ENCODE peak calls at places on chromosomes 12 and 14, in four cellular contexts. O is HepG2, K is K562, J is GM12878. D is an unnamed sample. For H3K79me2, the result is how much of the 10 kb centered on the place peaks cover.

GRCh38 chr12:86376052-86376451 is 119.9 kb upstream of the MGAT4C start:
- DNase-seq in O (peak), K (no peak), J (no peak), D (peak)

GRCh38 chr12:27193106-27193505 is 51.0 kb upstream of the STK38L start:
- DNase-seq in O (no peak), K (no peak), J (no peak), D (no peak)

GRCh38 chr12:50187084-50187900 is 20.1 kb upstream of the CERS5 start:
- DNase-seq in O (no peak), K (no peak), J (peak), D (no peak)

GRCh38 chr14:64828096-64828495 is 51.6 kb downstream of the SPTB start:
- DNase-seq in O (no peak), K (no peak), J (no peak), D (no peak)

GRCh38 chr14:77988096-77988870 is 181.9 kb upstream of the NRXN3 start:
- DNase-seq in O (no peak), K (no peak), J (no peak), D (no peak)

GRCh38 chr14:32021341-32021740 is 55.8 kb upstream of the ARHGAP5 start:
- DNase-seq in O (no peak), K (no peak), J (no peak), D (no peak)

GRCh38 chr12:90253674-90254181 is 545.1 kb upstream of the ATP2B1 start:
- DNase-seq in O (no peak), K (no peak), J (peak), D (peak)

GRCh38 chr14:22972313-22972930 is 9.9 kb downstream of the AJUBA start:
- DNase-seq in O (no peak), K (no peak), J (no peak), D (no peak)

GRCh38 chr14:72644038-72644437 is 249.9 kb downstream of the DPF3 start:
- DNase-seq in O (no peak), K (no peak), J (no peak), D (no peak)

GRCh38 chr14:69572634-69573135 is 2.0 kb downstream of the CCDC177 start:
- DNase-seq in O (no peak), K (no peak), J (no peak), D (no peak)

GRCh38 chr12:60255044-60255443 is 659.2 kb downstream of the SLC16A7 start:
- DNase-seq in O (no peak), K (no peak), J (no peak), D (no peak)

GRCh38 chr12:116199160-116199559 is 78.3 kb downstream of the MED13L start:
- DNase-seq in O (no peak), K (no peak), J (no peak), D (no peak)

GRCh38 chr14:74684444-74684843 is 28.4 kb downstream of the AREL1 start:
- DNase-seq in O (no peak), K (no peak), J (peak), D (no peak)

GRCh38 chr12:1306096-1306495 is 288.3 kb downstream of the FBXL14 start:
- DNase-seq in O (no peak), K (no peak), J (no peak), D (no peak)

GRCh38 chr12:125288931-125289928 is 224.0 kb downstream of the AACS start:
- DNase-seq in O (no peak), K (no peak), J (no peak), D (no peak)

GRCh38 chr12:67698711-67699603 is 50.4 kb downstream of the DYRK2 start:
- DNase-seq in O (no peak), K (no peak), J (peak), D (no peak)

GRCh38 chr14:100653409-100653808 is 66.2 kb upstream of the BEGAIN start:
- DNase-seq in O (no peak), K (peak), J (no peak), D (peak)

GRCh38 chr12:47757840-47758583 is 668 bp downstream of the RAPGEF3 start:
- DNase-seq in O (no peak), K (no peak), J (no peak), D (no peak)

GRCh38 chr12:95820096-95820703 is 29.6 kb upstream of the NTN4 start:
- DNase-seq in O (peak), K (peak), J (no peak), D (peak)

GRCh38 chr12:104930388-104931326 is 27.4 kb downstream of the SLC41A2 start:
- DNase-seq in O (peak), K (no peak), J (peak), D (no peak)

GRCh38 chr14:54622189-54622958 is 55.4 kb downstream of the SAMD4A start:
- DNase-seq in O (no peak), K (no peak), J (peak), D (no peak)

GRCh38 chr14:102457491-102457890 is 52.1 kb downstream of the ANKRD9 start:
- DNase-seq in O (no peak), K (no peak), J (no peak), D (no peak)

GRCh38 chr12:20950248-20950647 is 139.7 kb downstream of the SLCO1B3 start:
- DNase-seq in O (peak), K (peak), J (peak), D (peak)

GRCh38 chr12:120534703-120535655 is 823 bp downstream of the RNF10 start:
- DNase-seq in O (no peak), K (peak), J (no peak), D (peak)

GRCh38 chr12:38056701-38057689 is 259.6 kb upstream of the ALG10B start:
- DNase-seq in O (no peak), K (no peak), J (no peak), D (no peak)

GRCh38 chr12:46964496-46965098 is 114.8 kb upstream of the PCED1B start:
- DNase-seq in O (no peak), K (no peak), J (no peak), D (no peak)

GRCh38 chr14:58151264-58151700 is 731 bp downstream of the ARMH4 start:
- DNase-seq in O (peak), K (no peak), J (no peak), D (peak)

GRCh38 chr12:55515696-55516095 is 23.5 kb downstream of the OR6C68 start:
- DNase-seq in O (peak), K (peak), J (no peak), D (no peak)

GRCh38 chr14:93286212-93286890 is 46.5 kb downstream of the BTBD7 start:
- DNase-seq in O (no peak), K (no peak), J (no peak), D (no peak)
- H3K79me2 ChIP-seq in O (under half), K (under half), J (under half), D (under half)

GRCh38 chr12:105942316-105942715 is 196.4 kb downstream of the NUAK1 start:
- DNase-seq in O (no peak), K (no peak), J (no peak), D (no peak)
- TF ChIP-seq REST in O (no peak), K (no peak), J (no peak), D (no peak)

DNA sequence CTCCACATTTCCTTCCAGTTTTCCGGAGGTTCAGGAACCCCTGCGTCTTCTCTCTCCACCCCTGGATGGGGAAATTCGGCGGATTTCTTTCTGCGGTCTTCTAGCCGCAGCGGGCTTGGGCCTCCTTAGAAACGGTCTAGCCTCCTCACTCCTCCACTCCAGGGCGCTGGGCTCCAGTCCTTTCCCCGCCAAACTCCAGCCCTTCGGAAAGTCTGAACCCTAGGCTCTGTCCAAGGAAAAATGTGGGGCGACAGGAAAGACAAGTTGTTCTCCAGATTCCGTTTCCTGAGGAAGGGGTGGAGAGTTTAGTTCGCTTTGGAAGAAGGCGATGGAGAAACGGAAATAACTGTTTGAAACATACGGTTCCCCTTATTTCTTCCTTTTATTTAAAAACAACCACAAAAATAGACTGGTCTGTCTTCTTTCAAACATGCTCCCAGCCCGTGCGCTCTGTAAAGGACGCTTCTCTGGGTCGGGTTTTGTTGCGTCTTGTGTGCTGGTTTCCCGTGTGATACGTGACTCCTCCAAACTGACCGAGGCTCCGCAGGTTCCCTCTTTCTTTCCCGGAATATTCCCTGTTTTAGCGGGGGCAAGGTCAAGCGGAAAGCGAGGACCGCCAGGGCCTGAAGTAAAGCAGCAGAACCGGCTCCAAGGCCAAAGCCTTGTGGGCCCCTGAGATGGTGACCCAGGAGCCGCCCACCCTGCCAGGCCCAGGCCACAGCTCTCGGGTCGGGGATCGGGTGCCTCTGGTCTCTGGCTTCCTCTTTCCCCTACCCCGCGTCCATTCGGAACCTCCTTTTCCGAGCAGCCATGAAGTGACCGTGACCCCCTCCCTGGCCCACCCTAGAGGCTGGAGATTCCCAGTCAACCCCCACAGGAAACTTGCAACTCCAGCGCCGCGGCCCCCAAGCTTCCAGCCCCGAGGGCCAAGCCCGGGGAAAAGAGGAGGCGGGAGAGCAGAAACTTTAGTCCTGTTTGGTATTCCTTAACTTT is 1.1 kb upstream of the HOXC10 start:
- DNase-seq in O (no peak), K (no peak), J (no peak), D (no peak)
- H3K79me2 ChIP-seq in O (under half), K (under half), J (under half), D (under half)

GRCh38 chr14:59189822-59190368 is 1.4 kb downstream of the DAAM1 start:
- DNase-seq in O (peak), K (peak), J (peak), D (peak)

GRCh38 chr14:59189281-59189821 is 884 bp downstream of the DAAM1 start:
- DNase-seq in O (no peak), K (peak), J (no peak), D (peak)

GRCh38 chr14:59187802-59188460 is 536 bp upstream of the DAAM1 start:
- DNase-seq in O (no peak), K (peak), J (no peak), D (peak)

GRCh38 chr14:59190372-59190771 is 1.9 kb downstream of the DAAM1 start:
- DNase-seq in O (peak), K (peak), J (no peak), D (peak)

DNA sequence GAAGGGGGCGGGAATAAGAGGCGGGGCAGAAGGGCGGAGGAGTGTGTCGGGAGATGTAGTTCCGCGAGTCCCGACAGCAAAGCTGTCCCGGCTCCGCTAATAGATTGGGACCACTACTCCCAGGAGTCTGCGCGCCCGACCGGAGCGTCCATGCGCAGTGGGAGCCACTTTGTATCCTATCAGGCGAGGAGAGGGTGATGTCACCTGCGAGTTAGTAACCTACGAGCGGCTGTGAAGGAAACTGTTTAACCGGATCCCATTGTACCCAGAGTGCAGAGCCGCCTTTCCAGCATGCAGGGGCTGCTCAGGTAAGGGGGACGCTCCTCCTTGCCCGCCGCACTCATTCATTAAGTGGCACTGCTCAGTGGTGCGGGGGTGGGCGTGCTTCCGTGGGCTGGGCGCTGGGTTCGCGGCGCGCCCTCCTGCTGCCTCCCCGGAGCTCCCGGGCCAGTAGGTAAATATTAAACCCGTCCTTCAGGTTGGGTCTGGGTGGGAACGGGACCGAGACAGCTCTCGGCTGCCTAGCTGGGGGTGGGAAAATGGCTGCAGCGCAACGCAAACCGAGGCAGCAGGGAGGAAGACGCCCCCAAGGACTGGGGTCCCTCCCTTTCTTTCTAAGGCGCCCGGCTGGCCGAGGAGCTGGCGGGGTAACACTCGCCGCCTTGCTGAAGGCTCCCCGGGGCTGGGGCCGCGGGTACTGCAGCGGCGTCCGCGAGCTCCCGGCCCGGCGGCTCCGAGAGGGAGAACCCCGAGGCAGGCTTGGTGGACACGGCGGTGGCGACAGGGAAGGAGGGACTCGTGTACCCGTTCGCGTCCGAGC is at the start of gene DAAM1:
- DNase-seq in O (peak), K (peak), J (peak), D (peak)
- TF ChIP-seq REST in O (peak), K (no peak), J (no peak), D (no peak)

DNA sequence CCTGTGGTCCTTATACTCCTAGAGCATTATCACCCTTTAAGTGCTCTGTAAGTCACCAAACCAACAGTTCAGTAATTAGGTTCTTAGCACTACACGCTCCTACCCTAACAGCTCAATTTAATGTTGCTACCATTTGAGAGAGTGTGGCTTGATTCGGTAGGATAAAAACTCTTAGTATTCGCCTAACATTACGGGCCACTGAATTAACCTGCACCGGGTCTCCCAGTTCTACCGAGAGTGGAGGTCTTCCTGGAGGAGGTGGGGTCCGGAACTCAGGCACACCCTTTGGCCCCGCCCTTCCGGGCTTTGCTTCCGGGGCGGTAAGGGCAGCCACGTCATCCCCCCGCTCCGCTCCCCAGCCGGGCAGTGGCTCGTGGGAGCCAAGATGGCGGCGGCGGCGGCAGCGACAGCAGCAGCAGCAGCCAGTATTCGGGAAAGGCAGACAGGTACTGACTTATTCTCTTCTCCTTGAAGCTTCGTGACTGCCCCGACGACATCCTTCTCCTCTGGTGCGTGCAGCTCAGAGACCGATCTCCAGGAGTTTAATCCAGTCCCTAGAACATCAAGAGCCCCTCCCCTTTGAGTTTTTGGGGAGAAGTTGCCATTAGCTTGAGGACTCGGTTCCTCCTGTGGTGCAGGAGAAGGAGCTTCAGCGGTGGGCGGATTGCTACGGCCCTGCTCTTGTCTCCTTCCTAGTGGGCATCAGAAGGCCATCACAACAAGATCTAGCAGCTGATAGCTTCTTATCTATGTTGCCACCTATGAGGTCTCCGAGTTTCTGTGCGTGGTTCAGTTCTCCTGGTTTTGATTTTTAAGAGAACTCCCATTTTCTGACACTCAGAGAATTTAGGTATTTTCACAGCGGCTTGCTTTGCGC is at the start of gene SCFD1:
- DNase-seq in O (peak), K (peak), J (peak), D (peak)
- H3K79me2 ChIP-seq in O (half or more), K (half or more), J (half or more), D (half or more)

D was measured in SK-N-SH.